ENCODE peak calls at places on chromosomes 2 and 18, in eight cellular contexts. One of them, this sample, is unnamed.

GRCh38 chr2:18598848-18599484 is 9.6 kb upstream of the NT5C1B start:
- DNase-seq in activated CD4-positive, alpha-beta T cell treated with anti-CD3 and anti-CD28 coated beads for 36 hours: no peak
- DNase-seq in activated effector memory CD4-positive, alpha-beta T cell treated with Interleukin-2 at 50 U/mL for 16 hours: no peak
- DNase-seq in activated CD8-positive, alpha-beta memory T cell treated with anti-CD3 and anti-CD28 coated beads for 24 hours: no peak
- DNase-seq in T-helper 2 cell: no peak
- DNase-seq in GF-D8: no peak
- DNase-seq in NK-92 treated with Interleukin-12 subunit alpha and Interleukin-12 subunit beta, amount 100 ng/mL, for 24 hours: no peak
- DNase-seq in GM13976: no peak
- DNase-seq in this sample: no peak

GRCh38 chr2:178397002-178397605 is 53.9 kb downstream of the PRKRA start:
- DNase-seq in activated CD4-positive, alpha-beta T cell treated with anti-CD3 and anti-CD28 coated beads for 36 hours: no peak
- DNase-seq in activated effector memory CD4-positive, alpha-beta T cell treated with Interleukin-2 at 50 U/mL for 16 hours: no peak
- DNase-seq in activated CD8-positive, alpha-beta memory T cell treated with anti-CD3 and anti-CD28 coated beads for 24 hours: no peak
- DNase-seq in T-helper 2 cell: peak
- DNase-seq in GF-D8: no peak
- DNase-seq in NK-92 treated with Interleukin-12 subunit alpha and Interleukin-12 subunit beta, amount 100 ng/mL, for 24 hours: no peak
- DNase-seq in GM13976: peak
- DNase-seq in this sample: peak

GRCh38 chr2:236036045-236036444 is 132.1 kb downstream of the GBX2 start:
- DNase-seq in activated CD4-positive, alpha-beta T cell treated with anti-CD3 and anti-CD28 coated beads for 36 hours: no peak
- DNase-seq in activated effector memory CD4-positive, alpha-beta T cell treated with Interleukin-2 at 50 U/mL for 16 hours: no peak
- DNase-seq in activated CD8-positive, alpha-beta memory T cell treated with anti-CD3 and anti-CD28 coated beads for 24 hours: no peak
- DNase-seq in T-helper 2 cell: no peak
- DNase-seq in GF-D8: no peak
- DNase-seq in NK-92 treated with Interleukin-12 subunit alpha and Interleukin-12 subunit beta, amount 100 ng/mL, for 24 hours: no peak
- DNase-seq in GM13976: no peak
- DNase-seq in this sample: no peak

GRCh38 chr18:74506405-74507119 is 10.4 kb downstream of the CNDP2 start:
- DNase-seq in activated CD4-positive, alpha-beta T cell treated with anti-CD3 and anti-CD28 coated beads for 36 hours: no peak
- DNase-seq in activated effector memory CD4-positive, alpha-beta T cell treated with Interleukin-2 at 50 U/mL for 16 hours: no peak
- DNase-seq in activated CD8-positive, alpha-beta memory T cell treated with anti-CD3 and anti-CD28 coated beads for 24 hours: no peak
- DNase-seq in T-helper 2 cell: no peak
- DNase-seq in GF-D8: no peak
- DNase-seq in NK-92 treated with Interleukin-12 subunit alpha and Interleukin-12 subunit beta, amount 100 ng/mL, for 24 hours: no peak
- DNase-seq in GM13976: no peak
- DNase-seq in this sample: no peak

GRCh38 chr18:47992903-47993302 is 62.4 kb upstream of the SMAD2 start:
- DNase-seq in activated CD4-positive, alpha-beta T cell treated with anti-CD3 and anti-CD28 coated beads for 36 hours: no peak
- DNase-seq in activated effector memory CD4-positive, alpha-beta T cell treated with Interleukin-2 at 50 U/mL for 16 hours: no peak
- DNase-seq in activated CD8-positive, alpha-beta memory T cell treated with anti-CD3 and anti-CD28 coated beads for 24 hours: peak
- DNase-seq in T-helper 2 cell: no peak
- DNase-seq in GF-D8: no peak
- DNase-seq in NK-92 treated with Interleukin-12 subunit alpha and Interleukin-12 subunit beta, amount 100 ng/mL, for 24 hours: no peak
- DNase-seq in GM13976: no peak
- DNase-seq in this sample: no peak

GRCh38 chr2:101012706-101013181 is 10.7 kb downstream of the RPL31 start:
- DNase-seq in activated CD4-positive, alpha-beta T cell treated with anti-CD3 and anti-CD28 coated beads for 36 hours: peak
- DNase-seq in activated effector memory CD4-positive, alpha-beta T cell treated with Interleukin-2 at 50 U/mL for 16 hours: no peak
- DNase-seq in activated CD8-positive, alpha-beta memory T cell treated with anti-CD3 and anti-CD28 coated beads for 24 hours: peak
- DNase-seq in T-helper 2 cell: peak
- DNase-seq in GF-D8: no peak
- DNase-seq in NK-92 treated with Interleukin-12 subunit alpha and Interleukin-12 subunit beta, amount 100 ng/mL, for 24 hours: no peak
- DNase-seq in GM13976: no peak
- DNase-seq in this sample: peak

GRCh38 chr2:1755436-1756191 is 11.3 kb upstream of the PXDN start:
- DNase-seq in activated CD4-positive, alpha-beta T cell treated with anti-CD3 and anti-CD28 coated beads for 36 hours: no peak
- DNase-seq in activated effector memory CD4-positive, alpha-beta T cell treated with Interleukin-2 at 50 U/mL for 16 hours: no peak
- DNase-seq in activated CD8-positive, alpha-beta memory T cell treated with anti-CD3 and anti-CD28 coated beads for 24 hours: no peak
- DNase-seq in T-helper 2 cell: no peak
- DNase-seq in GF-D8: no peak
- DNase-seq in NK-92 treated with Interleukin-12 subunit alpha and Interleukin-12 subunit beta, amount 100 ng/mL, for 24 hours: no peak
- DNase-seq in GM13976: no peak
- DNase-seq in this sample: no peak

GRCh38 chr2:176647325-176648155 is 378.3 kb downstream of the MTX2 start:
- DNase-seq in activated CD4-positive, alpha-beta T cell treated with anti-CD3 and anti-CD28 coated beads for 36 hours: no peak
- DNase-seq in activated effector memory CD4-positive, alpha-beta T cell treated with Interleukin-2 at 50 U/mL for 16 hours: no peak
- DNase-seq in activated CD8-positive, alpha-beta memory T cell treated with anti-CD3 and anti-CD28 coated beads for 24 hours: no peak
- DNase-seq in T-helper 2 cell: no peak
- DNase-seq in GF-D8: no peak
- DNase-seq in NK-92 treated with Interleukin-12 subunit alpha and Interleukin-12 subunit beta, amount 100 ng/mL, for 24 hours: no peak
- DNase-seq in GM13976: no peak
- DNase-seq in this sample: no peak

GRCh38 chr18:58615150-58616132 is 13.4 kb downstream of the ALPK2 start:
- DNase-seq in activated CD4-positive, alpha-beta T cell treated with anti-CD3 and anti-CD28 coated beads for 36 hours: peak
- DNase-seq in activated effector memory CD4-positive, alpha-beta T cell treated with Interleukin-2 at 50 U/mL for 16 hours: peak
- DNase-seq in activated CD8-positive, alpha-beta memory T cell treated with anti-CD3 and anti-CD28 coated beads for 24 hours: peak
- DNase-seq in T-helper 2 cell: peak
- DNase-seq in GF-D8: no peak
- DNase-seq in NK-92 treated with Interleukin-12 subunit alpha and Interleukin-12 subunit beta, amount 100 ng/mL, for 24 hours: peak
- DNase-seq in GM13976: peak
- DNase-seq in this sample: no peak

GRCh38 chr2:96730212-96730611 is 9.7 kb downstream of the LMAN2L start:
- DNase-seq in activated CD4-positive, alpha-beta T cell treated with anti-CD3 and anti-CD28 coated beads for 36 hours: no peak
- DNase-seq in activated effector memory CD4-positive, alpha-beta T cell treated with Interleukin-2 at 50 U/mL for 16 hours: no peak
- DNase-seq in activated CD8-positive, alpha-beta memory T cell treated with anti-CD3 and anti-CD28 coated beads for 24 hours: no peak
- DNase-seq in T-helper 2 cell: no peak
- DNase-seq in GF-D8: no peak
- DNase-seq in NK-92 treated with Interleukin-12 subunit alpha and Interleukin-12 subunit beta, amount 100 ng/mL, for 24 hours: no peak
- DNase-seq in GM13976: no peak
- DNase-seq in this sample: no peak

GRCh38 chr2:81225756-81226155 is 921.2 kb upstream of the LRRTM1 start:
- DNase-seq in activated CD4-positive, alpha-beta T cell treated with anti-CD3 and anti-CD28 coated beads for 36 hours: no peak
- DNase-seq in activated effector memory CD4-positive, alpha-beta T cell treated with Interleukin-2 at 50 U/mL for 16 hours: no peak
- DNase-seq in activated CD8-positive, alpha-beta memory T cell treated with anti-CD3 and anti-CD28 coated beads for 24 hours: no peak
- DNase-seq in T-helper 2 cell: no peak
- DNase-seq in GF-D8: no peak
- DNase-seq in NK-92 treated with Interleukin-12 subunit alpha and Interleukin-12 subunit beta, amount 100 ng/mL, for 24 hours: no peak
- DNase-seq in GM13976: no peak
- DNase-seq in this sample: no peak

GRCh38 chr2:128474962-128475361 is 156.3 kb upstream of the HS6ST1 start:
- DNase-seq in activated CD4-positive, alpha-beta T cell treated with anti-CD3 and anti-CD28 coated beads for 36 hours: no peak
- DNase-seq in activated effector memory CD4-positive, alpha-beta T cell treated with Interleukin-2 at 50 U/mL for 16 hours: no peak
- DNase-seq in activated CD8-positive, alpha-beta memory T cell treated with anti-CD3 and anti-CD28 coated beads for 24 hours: no peak
- DNase-seq in T-helper 2 cell: no peak
- DNase-seq in GF-D8: no peak
- DNase-seq in NK-92 treated with Interleukin-12 subunit alpha and Interleukin-12 subunit beta, amount 100 ng/mL, for 24 hours: no peak
- DNase-seq in GM13976: no peak
- DNase-seq in this sample: no peak

GRCh38 chr18:76459687-76460350 is 35.2 kb downstream of the ZNF516 start:
- DNase-seq in activated CD4-positive, alpha-beta T cell treated with anti-CD3 and anti-CD28 coated beads for 36 hours: no peak
- DNase-seq in activated effector memory CD4-positive, alpha-beta T cell treated with Interleukin-2 at 50 U/mL for 16 hours: no peak
- DNase-seq in activated CD8-positive, alpha-beta memory T cell treated with anti-CD3 and anti-CD28 coated beads for 24 hours: peak
- DNase-seq in T-helper 2 cell: no peak
- DNase-seq in GF-D8: no peak
- DNase-seq in NK-92 treated with Interleukin-12 subunit alpha and Interleukin-12 subunit beta, amount 100 ng/mL, for 24 hours: no peak
- DNase-seq in GM13976: no peak
- DNase-seq in this sample: peak

GRCh38 chr2:96906719-96907404 is 37.0 kb upstream of the SEMA4C start:
- DNase-seq in activated CD4-positive, alpha-beta T cell treated with anti-CD3 and anti-CD28 coated beads for 36 hours: no peak
- DNase-seq in activated effector memory CD4-positive, alpha-beta T cell treated with Interleukin-2 at 50 U/mL for 16 hours: no peak
- DNase-seq in activated CD8-positive, alpha-beta memory T cell treated with anti-CD3 and anti-CD28 coated beads for 24 hours: no peak
- DNase-seq in T-helper 2 cell: no peak
- DNase-seq in GF-D8: no peak
- DNase-seq in NK-92 treated with Interleukin-12 subunit alpha and Interleukin-12 subunit beta, amount 100 ng/mL, for 24 hours: no peak
- DNase-seq in GM13976: no peak
- DNase-seq in this sample: no peak

GRCh38 chr2:71684226-71685072 is 231.1 kb downstream of the DYSF start:
- DNase-seq in activated CD4-positive, alpha-beta T cell treated with anti-CD3 and anti-CD28 coated beads for 36 hours: no peak
- DNase-seq in activated effector memory CD4-positive, alpha-beta T cell treated with Interleukin-2 at 50 U/mL for 16 hours: no peak
- DNase-seq in activated CD8-positive, alpha-beta memory T cell treated with anti-CD3 and anti-CD28 coated beads for 24 hours: no peak
- DNase-seq in T-helper 2 cell: no peak
- DNase-seq in GF-D8: no peak
- DNase-seq in NK-92 treated with Interleukin-12 subunit alpha and Interleukin-12 subunit beta, amount 100 ng/mL, for 24 hours: no peak
- DNase-seq in GM13976: no peak
- DNase-seq in this sample: no peak

GRCh38 chr2:234863043-234863934 is 88.5 kb upstream of the SH3BP4 start:
- DNase-seq in activated CD4-positive, alpha-beta T cell treated with anti-CD3 and anti-CD28 coated beads for 36 hours: no peak
- DNase-seq in activated effector memory CD4-positive, alpha-beta T cell treated with Interleukin-2 at 50 U/mL for 16 hours: no peak
- DNase-seq in activated CD8-positive, alpha-beta memory T cell treated with anti-CD3 and anti-CD28 coated beads for 24 hours: no peak
- DNase-seq in T-helper 2 cell: no peak
- DNase-seq in GF-D8: no peak
- DNase-seq in NK-92 treated with Interleukin-12 subunit alpha and Interleukin-12 subunit beta, amount 100 ng/mL, for 24 hours: no peak
- DNase-seq in GM13976: no peak
- DNase-seq in this sample: peak

GRCh38 chr2:20674974-20675679 is 8.2 kb downstream of the GDF7 start:
- DNase-seq in activated CD4-positive, alpha-beta T cell treated with anti-CD3 and anti-CD28 coated beads for 36 hours: no peak
- DNase-seq in activated effector memory CD4-positive, alpha-beta T cell treated with Interleukin-2 at 50 U/mL for 16 hours: no peak
- DNase-seq in activated CD8-positive, alpha-beta memory T cell treated with anti-CD3 and anti-CD28 coated beads for 24 hours: no peak
- DNase-seq in T-helper 2 cell: no peak
- DNase-seq in GF-D8: no peak
- DNase-seq in NK-92 treated with Interleukin-12 subunit alpha and Interleukin-12 subunit beta, amount 100 ng/mL, for 24 hours: no peak
- DNase-seq in GM13976: peak
- DNase-seq in this sample: no peak